ENCODE peak calls at places on chromosome 12, in eight cellular contexts. One of them, this sample, is unnamed.

GRCh38 chr12:130576286-130576933 is 139.7 kb downstream of the RIMBP2 start:
- DNase-seq in OCI-LY7: no peak
- DNase-seq in CD8-positive, alpha-beta T cell: no peak
- DNase-seq in HFF-Myc: no peak
- DNase-seq in fibroblast of lung: no peak
- DNase-seq in epithelial cell of proximal tubule: no peak
- DNase-seq in lower lobe of right lung: no peak
- DNase-seq in prostate gland: no peak
- DNase-seq in this sample: no peak

GRCh38 chr12:6321905-6322304 is 11.4 kb downstream of the PLEKHG6 start:
- DNase-seq in prostate gland: no peak
- DNase-seq in fibroblast of lung: no peak
- DNase-seq in OCI-LY7: no peak
- DNase-seq in epithelial cell of proximal tubule: no peak
- DNase-seq in lower lobe of right lung: no peak
- DNase-seq in HFF-Myc: no peak
- DNase-seq in CD8-positive, alpha-beta T cell: no peak
- DNase-seq in this sample: no peak

GRCh38 chr12:106078358-106079025 is 60.3 kb downstream of the NUAK1 start:
- DNase-seq in OCI-LY7: no peak
- DNase-seq in fibroblast of lung: peak
- DNase-seq in CD8-positive, alpha-beta T cell: no peak
- DNase-seq in lower lobe of right lung: no peak
- DNase-seq in prostate gland: no peak
- DNase-seq in epithelial cell of proximal tubule: peak
- DNase-seq in HFF-Myc: no peak
- DNase-seq in this sample: peak

GRCh38 chr12:91335724-91336123 is 153.1 kb upstream of the DCN start:
- DNase-seq in prostate gland: no peak
- DNase-seq in fibroblast of lung: no peak
- DNase-seq in epithelial cell of proximal tubule: no peak
- DNase-seq in CD8-positive, alpha-beta T cell: no peak
- DNase-seq in lower lobe of right lung: no peak
- DNase-seq in HFF-Myc: no peak
- DNase-seq in OCI-LY7: no peak
- DNase-seq in this sample: no peak

GRCh38 chr12:100716949-100717732 is 77.4 kb upstream of the ANO4 start:
- DNase-seq in fibroblast of lung: peak
- DNase-seq in lower lobe of right lung: no peak
- DNase-seq in epithelial cell of proximal tubule: no peak
- DNase-seq in OCI-LY7: no peak
- DNase-seq in CD8-positive, alpha-beta T cell: no peak
- DNase-seq in HFF-Myc: no peak
- DNase-seq in prostate gland: no peak
- DNase-seq in this sample: no peak

GRCh38 chr12:39365364-39366001 is 77.4 kb downstream of the KIF21A start:
- DNase-seq in HFF-Myc: no peak
- DNase-seq in prostate gland: no peak
- DNase-seq in fibroblast of lung: no peak
- DNase-seq in CD8-positive, alpha-beta T cell: no peak
- DNase-seq in epithelial cell of proximal tubule: no peak
- DNase-seq in OCI-LY7: peak
- DNase-seq in lower lobe of right lung: no peak
- DNase-seq in this sample: no peak

GRCh38 chr12:90801776-90802175 is 153.2 kb downstream of the CCER1 start:
- DNase-seq in prostate gland: no peak
- DNase-seq in CD8-positive, alpha-beta T cell: no peak
- DNase-seq in HFF-Myc: no peak
- DNase-seq in OCI-LY7: no peak
- DNase-seq in fibroblast of lung: peak
- DNase-seq in lower lobe of right lung: no peak
- DNase-seq in epithelial cell of proximal tubule: peak
- DNase-seq in this sample: peak

GRCh38 chr12:131217024-131217586 is 263.4 kb downstream of the ADGRD1 start:
- DNase-seq in OCI-LY7: no peak
- DNase-seq in fibroblast of lung: no peak
- DNase-seq in lower lobe of right lung: no peak
- DNase-seq in CD8-positive, alpha-beta T cell: no peak
- DNase-seq in prostate gland: no peak
- DNase-seq in epithelial cell of proximal tubule: no peak
- DNase-seq in HFF-Myc: no peak
- DNase-seq in this sample: no peak

GRCh38 chr12:132719141-132719953 is 8.7 kb downstream of the PGAM5 start:
- DNase-seq in fibroblast of lung: no peak
- DNase-seq in prostate gland: no peak
- DNase-seq in CD8-positive, alpha-beta T cell: no peak
- DNase-seq in OCI-LY7: no peak
- DNase-seq in HFF-Myc: no peak
- DNase-seq in epithelial cell of proximal tubule: no peak
- DNase-seq in lower lobe of right lung: no peak
- DNase-seq in this sample: no peak

GRCh38 chr12:400828-401227 is 616 bp upstream of the CCDC77 start:
- DNase-seq in fibroblast of lung: no peak
- DNase-seq in OCI-LY7: no peak
- DNase-seq in CD8-positive, alpha-beta T cell: no peak
- DNase-seq in HFF-Myc: no peak
- DNase-seq in lower lobe of right lung: no peak
- DNase-seq in prostate gland: no peak
- DNase-seq in epithelial cell of proximal tubule: no peak
- DNase-seq in this sample: no peak
- H3K4me3 ChIP-seq in fibroblast of lung: peak
- H3K4me3 ChIP-seq in OCI-LY7: peak
- H3K4me3 ChIP-seq in CD8-positive, alpha-beta T cell: peak
- H3K4me3 ChIP-seq in HFF-Myc: peak
- H3K4me3 ChIP-seq in lower lobe of right lung: peak
- H3K4me3 ChIP-seq in prostate gland: peak
- H3K4me3 ChIP-seq in epithelial cell of proximal tubule: peak
- H3K4me3 ChIP-seq in this sample: peak

DNA sequence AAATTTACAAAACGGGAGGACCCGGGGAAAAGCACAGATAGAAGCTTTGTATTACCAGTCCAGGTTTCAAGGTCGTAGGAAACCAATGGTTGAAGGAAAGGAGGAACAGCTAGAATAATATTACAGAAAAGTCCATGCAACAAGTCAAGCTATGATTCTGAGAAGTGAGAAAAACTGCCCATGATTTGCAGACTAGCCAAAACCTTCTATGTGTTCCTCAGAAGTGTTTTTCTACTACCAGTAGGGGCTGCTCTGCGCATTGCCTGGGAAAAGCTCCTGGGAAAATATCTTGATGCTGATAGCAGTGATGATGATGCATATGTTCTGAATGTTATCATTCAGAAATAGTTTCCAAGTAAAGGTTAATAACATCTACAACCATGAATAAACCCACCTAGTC is 2.2 kb downstream of the PDZRN4 start:
- DNase-seq in epithelial cell of proximal tubule: no peak
- DNase-seq in HFF-Myc: no peak
- DNase-seq in fibroblast of lung: peak
- DNase-seq in lower lobe of right lung: no peak
- DNase-seq in OCI-LY7: no peak
- DNase-seq in CD8-positive, alpha-beta T cell: no peak
- DNase-seq in prostate gland: no peak
- DNase-seq in this sample: peak
- TF ChIP-seq CTCF in epithelial cell of proximal tubule: peak
- TF ChIP-seq CTCF in HFF-Myc: peak
- TF ChIP-seq CTCF in fibroblast of lung: peak
- TF ChIP-seq CTCF in lower lobe of right lung: peak
- TF ChIP-seq CTCF in OCI-LY7: peak
- TF ChIP-seq CTCF in CD8-positive, alpha-beta T cell: no peak
- TF ChIP-seq CTCF in prostate gland: peak
- TF ChIP-seq CTCF in this sample: peak

GRCh38 chr12:9065607-9065856 is 50.2 kb downstream of the A2M start:
- DNase-seq in CD8-positive, alpha-beta T cell: no peak
- DNase-seq in fibroblast of lung: no peak
- DNase-seq in HFF-Myc: no peak
- DNase-seq in epithelial cell of proximal tubule: no peak
- DNase-seq in OCI-LY7: no peak
- DNase-seq in prostate gland: no peak
- DNase-seq in lower lobe of right lung: no peak
- DNase-seq in this sample: no peak

GRCh38 chr12:9066183-9066623 is 49.5 kb downstream of the A2M start:
- DNase-seq in prostate gland: no peak
- DNase-seq in OCI-LY7: no peak
- DNase-seq in fibroblast of lung: no peak
- DNase-seq in epithelial cell of proximal tubule: no peak
- DNase-seq in HFF-Myc: no peak
- DNase-seq in lower lobe of right lung: no peak
- DNase-seq in CD8-positive, alpha-beta T cell: no peak
- DNase-seq in this sample: no peak

GRCh38 chr12:9064815-9065606 is 50.7 kb downstream of the A2M start:
- DNase-seq in fibroblast of lung: peak
- DNase-seq in CD8-positive, alpha-beta T cell: no peak
- DNase-seq in OCI-LY7: no peak
- DNase-seq in epithelial cell of proximal tubule: no peak
- DNase-seq in lower lobe of right lung: peak
- DNase-seq in prostate gland: peak
- DNase-seq in HFF-Myc: no peak
- DNase-seq in this sample: no peak

GRCh38 chr12:9066755-9067433 is 48.8 kb downstream of the A2M start:
- DNase-seq in prostate gland: no peak
- DNase-seq in CD8-positive, alpha-beta T cell: no peak
- DNase-seq in fibroblast of lung: no peak
- DNase-seq in HFF-Myc: no peak
- DNase-seq in lower lobe of right lung: no peak
- DNase-seq in epithelial cell of proximal tubule: no peak
- DNase-seq in OCI-LY7: no peak
- DNase-seq in this sample: no peak

DNA sequence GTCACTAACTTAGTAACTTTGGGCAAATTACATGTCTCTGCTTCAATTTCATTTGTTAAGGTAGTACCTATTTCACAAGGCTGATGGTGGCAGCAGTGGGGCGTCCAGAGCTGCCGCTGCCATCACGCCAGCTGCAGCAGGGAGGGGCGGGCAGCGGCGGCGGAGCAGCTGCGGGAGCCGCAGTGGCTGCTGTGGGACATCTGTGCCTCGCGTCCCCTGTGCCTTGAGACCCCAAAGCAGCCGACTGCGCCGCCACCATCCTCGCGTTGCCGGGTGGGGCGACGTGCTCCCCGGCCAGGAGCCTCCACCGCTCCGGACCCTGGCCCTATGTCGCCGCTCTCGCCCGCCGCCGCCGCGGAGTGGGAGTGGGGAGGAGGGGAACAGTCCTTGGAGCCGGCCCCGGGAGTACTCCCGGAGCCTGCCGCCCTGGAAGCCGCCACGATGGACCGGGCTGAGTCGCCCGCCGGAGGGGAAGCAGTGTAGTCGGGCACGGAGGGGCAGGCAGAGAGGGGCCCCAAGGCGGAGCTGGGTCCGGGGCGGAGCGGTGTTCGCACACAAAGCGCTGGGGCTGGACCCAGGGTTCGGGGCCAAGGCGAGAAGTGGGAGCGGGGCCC is 51.4 kb downstream of the A2M start:
- DNase-seq in prostate gland: peak
- DNase-seq in OCI-LY7: no peak
- DNase-seq in epithelial cell of proximal tubule: no peak
- DNase-seq in HFF-Myc: no peak
- DNase-seq in lower lobe of right lung: peak
- DNase-seq in CD8-positive, alpha-beta T cell: peak
- DNase-seq in fibroblast of lung: peak
- DNase-seq in this sample: no peak
- H3K4me3 ChIP-seq in prostate gland: peak
- H3K4me3 ChIP-seq in OCI-LY7: no peak
- H3K4me3 ChIP-seq in epithelial cell of proximal tubule: peak
- H3K4me3 ChIP-seq in HFF-Myc: peak
- H3K4me3 ChIP-seq in lower lobe of right lung: peak
- H3K4me3 ChIP-seq in CD8-positive, alpha-beta T cell: peak
- H3K4me3 ChIP-seq in fibroblast of lung: peak
- H3K4me3 ChIP-seq in this sample: peak

GRCh38 chr12:113837528-113838296 is 128.4 kb downstream of the RBM19 start:
- DNase-seq in lower lobe of right lung: no peak
- DNase-seq in CD8-positive, alpha-beta T cell: no peak
- DNase-seq in prostate gland: no peak
- DNase-seq in epithelial cell of proximal tubule: no peak
- DNase-seq in fibroblast of lung: no peak
- DNase-seq in OCI-LY7: no peak
- DNase-seq in HFF-Myc: no peak
- DNase-seq in this sample: no peak
- TF ChIP-seq CTCF in lower lobe of right lung: no peak
- TF ChIP-seq CTCF in CD8-positive, alpha-beta T cell: no peak
- TF ChIP-seq CTCF in prostate gland: no peak
- TF ChIP-seq CTCF in epithelial cell of proximal tubule: peak
- TF ChIP-seq CTCF in fibroblast of lung: no peak
- TF ChIP-seq CTCF in OCI-LY7: no peak
- TF ChIP-seq CTCF in HFF-Myc: no peak
- TF ChIP-seq CTCF in this sample: peak